ENCODE peak calls at places on chromosomes 1 and 21, in four cellular contexts. One of them, this sample, is unnamed.

GRCh38 chr1:11704226-11704619 is 12.7 kb downstream of the DRAXIN start:
- DNase-seq in KBM-7: no peak
- DNase-seq in activated T-cell treated with anti-CD3 and anti-CD28 coated beads, Interleukin-2, amount 50 U/mL, for 72 hours: no peak
- DNase-seq in OCI-LY7: no peak
- DNase-seq in this sample: no peak

GRCh38 chr1:154696001-154696400 is 88.0 kb upstream of the ADAR start:
- DNase-seq in KBM-7: no peak
- DNase-seq in activated T-cell treated with anti-CD3 and anti-CD28 coated beads, Interleukin-2, amount 50 U/mL, for 72 hours: no peak
- DNase-seq in OCI-LY7: no peak
- DNase-seq in this sample: no peak

GRCh38 chr1:26848947-26849774 is 13.8 kb upstream of the SFN start:
- DNase-seq in KBM-7: no peak
- DNase-seq in activated T-cell treated with anti-CD3 and anti-CD28 coated beads, Interleukin-2, amount 50 U/mL, for 72 hours: no peak
- DNase-seq in OCI-LY7: no peak
- DNase-seq in this sample: no peak

GRCh38 chr1:240312872-240313271 is 221.2 kb downstream of the FMN2 start:
- DNase-seq in KBM-7: peak; percentile 66
- DNase-seq in activated T-cell treated with anti-CD3 and anti-CD28 coated beads, Interleukin-2, amount 50 U/mL, for 72 hours: no peak
- DNase-seq in OCI-LY7: no peak
- DNase-seq in this sample: no peak

GRCh38 chr1:206035027-206035426 is 11.3 kb upstream of the CTSE start:
- DNase-seq in KBM-7: peak; percentile 83
- DNase-seq in activated T-cell treated with anti-CD3 and anti-CD28 coated beads, Interleukin-2, amount 50 U/mL, for 72 hours: no peak
- DNase-seq in OCI-LY7: peak; percentile 30
- DNase-seq in this sample: peak; percentile 53

GRCh38 chr1:172322219-172323061 is 98.0 kb upstream of the C1orf105 start:
- DNase-seq in KBM-7: no peak
- DNase-seq in activated T-cell treated with anti-CD3 and anti-CD28 coated beads, Interleukin-2, amount 50 U/mL, for 72 hours: no peak
- DNase-seq in OCI-LY7: no peak
- DNase-seq in this sample: no peak

GRCh38 chr21:42465008-42465878 is 30.8 kb downstream of the RSPH1 start:
- DNase-seq in KBM-7: peak; percentile 89
- DNase-seq in activated T-cell treated with anti-CD3 and anti-CD28 coated beads, Interleukin-2, amount 50 U/mL, for 72 hours: no peak
- DNase-seq in OCI-LY7: no peak
- DNase-seq in this sample: peak; percentile 96

GRCh38 chr1:214029796-214030195 is 42.0 kb downstream of the PROX1 start:
- DNase-seq in KBM-7: no peak
- DNase-seq in activated T-cell treated with anti-CD3 and anti-CD28 coated beads, Interleukin-2, amount 50 U/mL, for 72 hours: no peak
- DNase-seq in OCI-LY7: no peak
- DNase-seq in this sample: no peak

GRCh38 chr1:192633533-192634258 is 2.3 kb upstream of the RGS13 start:
- DNase-seq in KBM-7: no peak
- DNase-seq in activated T-cell treated with anti-CD3 and anti-CD28 coated beads, Interleukin-2, amount 50 U/mL, for 72 hours: no peak
- DNase-seq in OCI-LY7: no peak
- DNase-seq in this sample: no peak

GRCh38 chr1:162822391-162823200 is 32.1 kb downstream of the HSD17B7 start:
- DNase-seq in KBM-7: no peak
- DNase-seq in activated T-cell treated with anti-CD3 and anti-CD28 coated beads, Interleukin-2, amount 50 U/mL, for 72 hours: peak; percentile 11
- DNase-seq in OCI-LY7: no peak
- DNase-seq in this sample: no peak

GRCh38 chr1:196698993-196699392 is 47.1 kb downstream of the CFH start:
- DNase-seq in KBM-7: no peak
- DNase-seq in activated T-cell treated with anti-CD3 and anti-CD28 coated beads, Interleukin-2, amount 50 U/mL, for 72 hours: no peak
- DNase-seq in OCI-LY7: no peak
- DNase-seq in this sample: no peak

GRCh38 chr1:150820710-150821521 is 12.9 kb upstream of the CTSK start:
- DNase-seq in KBM-7: no peak
- DNase-seq in activated T-cell treated with anti-CD3 and anti-CD28 coated beads, Interleukin-2, amount 50 U/mL, for 72 hours: no peak
- DNase-seq in OCI-LY7: no peak
- DNase-seq in this sample: no peak

GRCh38 chr1:62529227-62529626 is 68.1 kb upstream of the ANGPTL3 start:
- DNase-seq in KBM-7: no peak
- DNase-seq in activated T-cell treated with anti-CD3 and anti-CD28 coated beads, Interleukin-2, amount 50 U/mL, for 72 hours: no peak
- DNase-seq in OCI-LY7: no peak
- DNase-seq in this sample: no peak

GRCh38 chr1:171486048-171486519 is 754 bp downstream of the PRRC2C start:
- DNase-seq in KBM-7: peak; percentile 79
- DNase-seq in activated T-cell treated with anti-CD3 and anti-CD28 coated beads, Interleukin-2, amount 50 U/mL, for 72 hours: peak; percentile 78
- DNase-seq in OCI-LY7: peak; percentile 76
- DNase-seq in this sample: peak; percentile 23

GRCh38 chr1:13899856-13900255 is 199.9 kb downstream of the PRDM2 start:
- DNase-seq in KBM-7: no peak
- DNase-seq in activated T-cell treated with anti-CD3 and anti-CD28 coated beads, Interleukin-2, amount 50 U/mL, for 72 hours: no peak
- DNase-seq in OCI-LY7: no peak
- DNase-seq in this sample: no peak

GRCh38 chr1:82704966-82705365 is 904.2 kb downstream of the ADGRL2 start:
- DNase-seq in KBM-7: no peak
- DNase-seq in activated T-cell treated with anti-CD3 and anti-CD28 coated beads, Interleukin-2, amount 50 U/mL, for 72 hours: no peak
- DNase-seq in OCI-LY7: no peak
- DNase-seq in this sample: no peak

GRCh38 chr1:12772520-12772919 is 1.0 kb upstream of the PRAMEF12 start:
- DNase-seq in KBM-7: no peak
- DNase-seq in activated T-cell treated with anti-CD3 and anti-CD28 coated beads, Interleukin-2, amount 50 U/mL, for 72 hours: no peak
- DNase-seq in OCI-LY7: no peak
- DNase-seq in this sample: no peak

GRCh38 chr1:203340112-203340804 is 10.7 kb downstream of the FMOD start:
- DNase-seq in KBM-7: peak; percentile 81
- DNase-seq in activated T-cell treated with anti-CD3 and anti-CD28 coated beads, Interleukin-2, amount 50 U/mL, for 72 hours: peak; percentile 56
- DNase-seq in OCI-LY7: peak; percentile 92
- DNase-seq in this sample: peak; percentile 8

GRCh38 chr1:97433520-97434175 is 487.2 kb downstream of the DPYD start:
- DNase-seq in KBM-7: no peak
- DNase-seq in activated T-cell treated with anti-CD3 and anti-CD28 coated beads, Interleukin-2, amount 50 U/mL, for 72 hours: no peak
- DNase-seq in OCI-LY7: no peak
- DNase-seq in this sample: no peak

GRCh38 chr21:42016364-42016985 is 6.3 kb upstream of the ZBTB21 start:
- DNase-seq in KBM-7: no peak
- DNase-seq in activated T-cell treated with anti-CD3 and anti-CD28 coated beads, Interleukin-2, amount 50 U/mL, for 72 hours: no peak
- DNase-seq in OCI-LY7: no peak
- DNase-seq in this sample: no peak

GRCh38 chr1:109661391-109661790 is 5.5 kb downstream of the GSTM4 start:
- DNase-seq in KBM-7: no peak
- DNase-seq in activated T-cell treated with anti-CD3 and anti-CD28 coated beads, Interleukin-2, amount 50 U/mL, for 72 hours: no peak
- DNase-seq in OCI-LY7: no peak
- DNase-seq in this sample: no peak

GRCh38 chr21:10627316-10627863 is 106.0 kb downstream of the TPTE start:
- DNase-seq in KBM-7: no peak
- DNase-seq in activated T-cell treated with anti-CD3 and anti-CD28 coated beads, Interleukin-2, amount 50 U/mL, for 72 hours: no peak
- DNase-seq in OCI-LY7: no peak
- DNase-seq in this sample: no peak

GRCh38 chr1:221515496-221515895 is 226.4 kb downstream of the DUSP10 start:
- DNase-seq in KBM-7: no peak
- DNase-seq in activated T-cell treated with anti-CD3 and anti-CD28 coated beads, Interleukin-2, amount 50 U/mL, for 72 hours: no peak
- DNase-seq in OCI-LY7: no peak
- DNase-seq in this sample: no peak

GRCh38 chr1:201510734-201511133 is 3.8 kb upstream of the CSRP1 start:
- DNase-seq in KBM-7: no peak
- DNase-seq in activated T-cell treated with anti-CD3 and anti-CD28 coated beads, Interleukin-2, amount 50 U/mL, for 72 hours: no peak
- DNase-seq in OCI-LY7: peak; percentile 13
- DNase-seq in this sample: no peak

GRCh38 chr21:15063821-15064575 is 802 bp downstream of the NRIP1 start:
- DNase-seq in KBM-7: peak; percentile 51
- DNase-seq in activated T-cell treated with anti-CD3 and anti-CD28 coated beads, Interleukin-2, amount 50 U/mL, for 72 hours: peak; percentile 28
- DNase-seq in OCI-LY7: no peak
- DNase-seq in this sample: no peak

This sample was measured in GF-D8.